ENCODE peak calls at places on chromosome 22, in seven cellular contexts. V is left ventricle myocardium inferior, N is stomach, M is mucosa of descending colon, D is right lobe of liver, W is SJCRH30, G is sigmoid colon. C is an unnamed sample.

GRCh38 chr22:41911292-41911611 is 3.6 kb downstream of the SHISA8 start:
- DNase-seq in V (no peak), G (no peak), D (no peak), W (no peak), M (no peak), N (no peak), C (no peak)

GRCh38 chr22:40728731-40729189 is 49.5 kb downstream of the MCHR1 start:
- DNase-seq in G (no peak), M (peak; percentile 44), D (no peak), V (no peak), W (peak; percentile 91), N (peak; percentile 62), C (no peak)

GRCh38 chr22:47209547-47210023 is 447.1 kb downstream of the TBC1D22A start:
- DNase-seq in M (peak; percentile 17), N (peak; percentile 22), V (no peak), G (peak; percentile 51), W (no peak), D (no peak), C (no peak)

GRCh38 chr22:43148581-43148980 is 2.8 kb upstream of the TSPO start:
- DNase-seq in N (no peak), V (no peak), W (no peak), M (peak; percentile 45), G (no peak), D (no peak), C (no peak)

GRCh38 chr22:20185750-20186149 is 34.9 kb upstream of the CCDC188 start:
- DNase-seq in V (no peak), M (no peak), N (no peak), D (no peak), W (no peak), G (no peak), C (no peak)

GRCh38 chr22:33438273-33438672 is 380.1 kb upstream of the SYN3 start:
- DNase-seq in M (no peak), W (no peak), V (no peak), N (no peak), D (no peak), G (peak; percentile 74), C (no peak)

GRCh38 chr22:42273855-42274451 is 3.5 kb upstream of the TCF20 start:
- DNase-seq in N (no peak), W (no peak), V (no peak), M (no peak), D (no peak), G (peak; percentile 34), C (no peak)

GRCh38 chr22:48782817-48783511 is 1044.7 kb downstream of the BRD1 start:
- DNase-seq in D (no peak), G (peak; percentile 45), V (no peak), M (no peak), W (peak; percentile 58), N (no peak), C (peak; percentile 52)

GRCh38 chr22:25354456-25354855 is 135.0 kb downstream of the CRYBB2 start:
- DNase-seq in V (no peak), N (no peak), W (no peak), D (no peak), M (no peak), G (peak; percentile 52), C (no peak)

GRCh38 chr22:29245626-29246385 is 22.0 kb downstream of the RHBDD3 start:
- DNase-seq in M (peak; percentile 73), G (peak; percentile 88), V (peak; percentile 66), W (peak; percentile 78), D (peak; percentile 77), N (peak; percentile 81), C (peak; percentile 32)

GRCh38 chr22:44444341-44445306 is 53.4 kb downstream of the RTL6 start:
- DNase-seq in V (no peak), D (no peak), N (no peak), W (no peak), M (no peak), G (peak; percentile 44), C (peak; percentile 22)

GRCh38 chr22:36770946-36771340 is 5.0 kb downstream of the IFT27 start:
- DNase-seq in G (peak; percentile 35), M (no peak), N (no peak), W (no peak), D (no peak), V (no peak), C (no peak)

GRCh38 chr22:43831561-43832392 is 19.7 kb upstream of the EFCAB6 start:
- DNase-seq in M (no peak), D (no peak), N (no peak), G (peak; percentile 50), W (no peak), V (no peak), C (no peak)

GRCh38 chr22:25840162-25840561 is 98.2 kb downstream of the MYO18B start:
- DNase-seq in G (no peak), W (no peak), M (no peak), D (no peak), V (no peak), N (no peak), C (no peak)

GRCh38 chr22:36838119-36839030 is 21.5 kb upstream of the PVALB start:
- DNase-seq in V (no peak), G (no peak), W (peak; percentile 33), D (no peak), N (no peak), M (no peak), C (no peak)

GRCh38 chr22:20299736-20300136 is 20.1 kb downstream of the DGCR6L start:
- DNase-seq in D (peak; percentile 89), N (peak; percentile 60), W (no peak), V (peak; percentile 22), M (no peak), G (no peak), C (no peak)

GRCh38 chr22:27866136-27867091 is 52.6 kb downstream of the PITPNB start:
- DNase-seq in N (peak; percentile 33), G (peak; percentile 89), W (peak; percentile 45), D (no peak), M (peak; percentile 35), V (no peak), C (no peak)

GRCh38 chr22:17370036-17370765 is 941 bp downstream of the CECR2 start:
- DNase-seq in V (peak; percentile 37), M (no peak), N (no peak), W (peak; percentile 59), G (no peak), D (peak; percentile 67), C (no peak)

GRCh38 chr22:17369553-17370035 is 334 bp downstream of the CECR2 start:
- DNase-seq in N (no peak), G (no peak), V (peak; percentile 38), M (peak; percentile 7), D (peak; percentile 77), W (peak; percentile 72), C (no peak)

GRCh38 chr22:17368144-17368726 is 1.0 kb upstream of the CECR2 start:
- DNase-seq in D (no peak), M (no peak), G (peak; percentile 68), N (no peak), W (no peak), V (no peak), C (no peak)

GRCh38 chr22:17370766-17371181 is 1.5 kb downstream of the CECR2 start:
- DNase-seq in W (peak; percentile 34), N (no peak), D (no peak), G (no peak), V (no peak), M (no peak), C (no peak)

DNA sequence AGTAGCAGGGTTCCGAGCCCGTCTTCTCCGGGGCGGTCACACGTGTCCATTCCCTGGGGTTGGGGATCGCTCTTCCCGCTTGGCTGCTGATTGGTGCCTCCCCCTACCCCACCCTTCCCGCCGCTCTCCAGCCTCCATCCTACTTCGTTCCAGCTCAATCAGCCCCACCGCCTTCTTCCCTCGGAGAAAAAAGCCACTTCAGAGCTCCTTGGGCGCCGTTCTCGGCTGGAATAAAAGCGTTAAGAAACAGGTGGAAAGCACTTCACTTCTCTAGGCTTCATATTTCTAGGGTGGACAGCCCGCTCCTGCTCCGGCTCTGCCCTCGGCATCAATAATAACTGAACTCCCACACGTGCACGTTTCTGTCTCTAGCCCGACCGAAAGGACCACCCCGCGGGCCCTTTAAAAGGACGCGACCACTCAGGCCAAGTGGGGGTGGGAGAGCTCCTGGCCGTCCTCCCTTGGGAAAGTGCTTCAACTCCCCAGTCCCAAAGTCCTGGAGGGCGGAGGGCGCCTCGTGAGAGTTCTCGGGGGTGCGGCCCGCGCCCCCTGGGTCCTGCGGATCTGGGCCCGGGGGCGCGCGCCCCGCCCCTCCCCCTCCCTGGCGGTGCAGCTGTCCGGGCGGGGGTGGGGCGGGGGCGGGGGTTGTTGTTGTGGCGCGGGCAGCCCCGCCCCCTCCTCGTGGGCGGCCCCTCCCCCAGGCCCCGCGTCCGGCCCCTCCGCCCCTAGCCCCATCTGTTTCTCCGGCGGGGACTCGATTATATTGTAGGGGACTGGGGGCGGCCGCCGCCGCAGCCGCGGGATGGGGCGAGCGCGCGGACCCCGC is at the start of gene CECR2:
- DNase-seq in M (peak; percentile 9), G (peak; percentile 78), N (no peak), V (peak; percentile 59), W (peak; percentile 90), D (peak; percentile 82), C (peak; percentile 63)
- H3K4me3 ChIP-seq in M (no peak within 1 kb of the TSS), G (peak within 1 kb of the TSS; percentile 41), N (peak within 1 kb of the TSS; percentile 58), V (peak within 1 kb of the TSS; percentile 76), W (peak within 1 kb of the TSS; percentile 88), D (peak within 1 kb of the TSS; percentile 76), C (peak within 1 kb of the TSS; percentile 65)

DNA sequence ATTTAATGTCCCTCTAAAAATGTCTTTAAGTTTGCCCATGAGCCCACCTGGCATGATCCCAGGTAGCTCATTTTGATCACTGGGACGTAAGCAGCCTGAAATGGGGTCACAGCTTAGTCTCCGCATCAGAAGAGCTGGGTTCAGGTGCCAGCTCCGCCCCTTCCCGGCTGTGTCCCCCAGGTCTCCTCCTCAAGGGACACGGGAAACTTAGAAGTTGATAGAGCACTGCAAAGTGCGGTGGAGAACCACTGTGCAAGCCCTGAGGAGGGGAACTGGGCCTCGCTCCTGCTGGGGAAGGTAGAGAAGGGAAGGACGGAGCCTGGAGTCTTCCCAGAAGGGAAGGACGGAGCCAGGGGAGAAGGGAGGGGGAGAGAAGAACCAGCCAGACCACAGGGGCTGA is 7.7 kb downstream of the TOM1 start:
- DNase-seq in W (no peak), V (no peak), M (no peak), D (no peak), G (no peak), N (no peak), C (no peak)
- H3K4me1 ChIP-seq in W (peaks cover 38% of the 10 kb centered on the region), V (peaks cover 87% of the 10 kb centered on the region), M (peaks cover 25% of the 10 kb centered on the region), D (peaks cover 32% of the 10 kb centered on the region), G (peaks cover 16% of the 10 kb centered on the region), N (peaks cover 4% of the 10 kb centered on the region), C (peaks cover 5% of the 10 kb centered on the region)

DNA sequence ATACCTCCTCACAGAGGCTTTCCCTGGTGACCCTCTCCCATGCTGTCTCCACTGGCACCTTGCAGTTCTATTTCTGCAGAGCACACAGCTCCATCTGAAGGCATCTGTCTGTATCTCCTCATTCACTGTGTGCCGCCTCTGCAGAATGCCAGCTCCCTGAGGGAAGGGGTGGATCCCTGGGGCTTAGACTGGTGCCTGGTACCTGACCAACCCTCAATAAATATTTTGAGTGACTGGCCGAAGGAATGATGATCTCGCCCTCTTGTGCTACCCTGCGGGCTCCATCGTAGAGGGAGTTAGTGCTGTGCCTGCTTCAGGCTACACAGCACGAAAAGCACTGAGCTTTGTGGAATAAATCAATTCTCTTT is 1.6 kb downstream of the CBX7 start:
- DNase-seq in N (no peak), G (peak; percentile 62), W (no peak), M (no peak), D (no peak), V (no peak), C (no peak)
- H3K4me3 ChIP-seq in N (no peak overlapping the region), G (peak overlapping the region; percentile 97), W (no peak overlapping the region), M (no peak overlapping the region), D (no peak overlapping the region), V (peak overlapping the region; percentile 98), C (no peak overlapping the region)

DNA sequence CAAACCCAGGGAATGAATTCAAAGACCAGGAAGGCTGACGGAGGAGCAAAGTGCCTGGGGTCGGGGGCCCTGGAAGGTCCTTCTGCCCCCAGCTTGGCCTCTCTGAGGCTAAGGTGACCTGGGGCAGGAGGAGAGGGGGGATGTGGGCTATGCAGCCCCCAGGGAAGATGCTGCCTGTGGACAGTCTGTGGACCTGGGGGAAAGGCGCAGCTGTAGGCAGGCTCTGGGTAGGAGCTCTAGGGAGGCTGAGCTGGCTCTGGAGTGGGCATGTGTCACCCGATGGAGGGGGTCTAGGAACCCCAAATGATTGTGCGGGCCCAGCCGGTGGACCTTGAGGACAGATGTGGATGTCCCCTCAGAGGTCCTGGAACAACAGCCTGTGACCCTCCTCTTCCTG is 42.8 kb downstream of the WNT7B start:
- DNase-seq in G (no peak), V (no peak), D (no peak), M (no peak), N (no peak), W (no peak), C (no peak)
- H3K4me1 ChIP-seq in G (no peaks in the 10 kb centered on the region), V (no peaks in the 10 kb centered on the region), D (no peaks in the 10 kb centered on the region), M (no peaks in the 10 kb centered on the region), N (peaks cover 13% of the 10 kb centered on the region), W (peaks cover 6% of the 10 kb centered on the region), C (peaks cover 9% of the 10 kb centered on the region)